ENCODE peak calls at places on chromosomes 6 and 20, in ten cellular contexts. H, C, O, Z, E, V, F, P, T and Q are unnamed samples.

GRCh38 chr20:63696311-63696627 is 183 bp upstream of the TNFRSF6B start:
- DNase-seq in H (peak; percentile 82), C (no peak), O (no peak), Z (peak; percentile 45), E (peak; percentile 92), V (peak; percentile 69), F (no peak), P (no peak), T (no peak), Q (no peak)

GRCh38 chr6:150755524-150755923 is 110.0 kb upstream of the MTHFD1L start:
- DNase-seq in H (no peak), C (no peak), O (no peak), Z (no peak), E (no peak), V (no peak), F (no peak), P (no peak), T (no peak), Q (no peak)

GRCh38 chr6:34391023-34391485 is 1.4 kb downstream of the NUDT3 start:
- DNase-seq in H (peak; percentile 16), C (no peak), O (peak; percentile 27), Z (peak; percentile 75), E (peak; percentile 82), V (no peak), F (no peak), P (peak; percentile 55), T (peak; percentile 45), Q (no peak)

GRCh38 chr20:44186201-44186600 is 787 bp downstream of the JPH2 start:
- DNase-seq in H (no peak), C (no peak), O (no peak), Z (no peak), E (no peak), V (no peak), F (no peak), P (peak; percentile 21), T (no peak), Q (no peak)

GRCh38 chr20:62363920-62364851 is 2.9 kb downstream of the LAMA5 start:
- DNase-seq in H (peak; percentile 63), C (no peak), O (peak; percentile 51), Z (peak; percentile 34), E (peak; percentile 93), V (no peak), F (no peak), P (peak; percentile 46), T (no peak), Q (no peak)

GRCh38 chr6:148466158-148466557 is 123.5 kb downstream of the SASH1 start:
- DNase-seq in H (no peak), C (no peak), O (no peak), Z (no peak), E (no peak), V (no peak), F (no peak), P (no peak), T (no peak), Q (no peak)

GRCh38 chr6:282177-282866 is 10.0 kb upstream of the DUSP22 start:
- DNase-seq in H (no peak), C (no peak), O (no peak), Z (no peak), E (no peak), V (no peak), F (no peak), P (no peak), T (no peak), Q (no peak)

GRCh38 chr6:37279366-37280134 is 21.6 kb upstream of the TMEM217 start:
- DNase-seq in H (no peak), C (no peak), O (no peak), Z (peak; percentile 26), E (no peak), V (no peak), F (no peak), P (peak; percentile 45), T (no peak), Q (no peak)

GRCh38 chr6:140773276-140773675 is 1359.4 kb upstream of the GJE1 start:
- DNase-seq in H (no peak), C (no peak), O (no peak), Z (peak; percentile 23), E (peak; percentile 1), V (no peak), F (no peak), P (no peak), T (no peak), Q (no peak)

GRCh38 chr6:142386657-142387056 is 84.8 kb downstream of the ADGRG6 start:
- DNase-seq in H (no peak), C (no peak), O (no peak), Z (no peak), E (no peak), V (no peak), F (no peak), P (no peak), T (no peak), Q (no peak)

GRCh38 chr6:164344801-164345291 is 930.3 kb downstream of the QKI start:
- DNase-seq in H (peak; percentile 77), C (no peak), O (no peak), Z (peak; percentile 6), E (no peak), V (no peak), F (no peak), P (no peak), T (no peak), Q (no peak)

GRCh38 chr6:136073216-136073615 is 176.9 kb downstream of the MTFR2 start:
- DNase-seq in H (no peak), C (no peak), O (no peak), Z (peak; percentile 27), E (no peak), V (no peak), F (no peak), P (no peak), T (no peak), Q (no peak)

GRCh38 chr20:3890999-3891929 is 2.1 kb downstream of the PANK2 start:
- DNase-seq in H (no peak), C (no peak), O (no peak), Z (no peak), E (peak; percentile 8), V (peak; percentile 7), F (no peak), P (no peak), T (no peak), Q (no peak)

GRCh38 chr6:113049190-113049589 is 702.1 kb downstream of the RFPL4B start:
- DNase-seq in H (no peak), C (no peak), O (no peak), Z (peak; percentile 49), E (no peak), V (no peak), F (no peak), P (no peak), T (no peak), Q (no peak)

GRCh38 chr6:46052479-46052878 is 36.8 kb upstream of the CLIC5 start:
- DNase-seq in H (no peak), C (no peak), O (no peak), Z (no peak), E (no peak), V (no peak), F (no peak), P (no peak), T (no peak), Q (no peak)

GRCh38 chr20:1494436-1494835 is 3.2 kb upstream of the SIRPB2 start:
- DNase-seq in H (no peak), C (no peak), O (no peak), Z (no peak), E (no peak), V (no peak), F (no peak), P (no peak), T (no peak), Q (no peak)

GRCh38 chr20:63735859-63736718 is at the start of gene LIME1:
- DNase-seq in H (no peak), C (no peak), O (no peak), Z (no peak), E (peak; percentile 83), V (peak; percentile 77), F (no peak), P (no peak), T (no peak), Q (peak; percentile 73)

GRCh38 chr6:100664274-100665040 is 199.7 kb upstream of the SIM1 start:
- DNase-seq in H (peak; percentile 66), C (peak; percentile 3), O (no peak), Z (peak; percentile 33), E (no peak), V (no peak), F (no peak), P (no peak), T (no peak), Q (peak; percentile 28)

GRCh38 chr6:122063090-122063489 is 336.4 kb upstream of the HSF2 start:
- DNase-seq in H (no peak), C (peak; percentile 8), O (no peak), Z (no peak), E (no peak), V (no peak), F (no peak), P (no peak), T (no peak), Q (no peak)

GRCh38 chr20:2754426-2754825 is 46.0 kb downstream of the CPXM1 start:
- DNase-seq in H (no peak), C (no peak), O (no peak), Z (no peak), E (peak; percentile 75), V (no peak), F (no peak), P (no peak), T (no peak), Q (no peak)
- H3K27me3 ChIP-seq in H (peaks cover 59% of the 10 kb centered on the region), C (peaks cover 57% of the 10 kb centered on the region), O (peaks cover 97% of the 10 kb centered on the region), Z (peaks cover 27% of the 10 kb centered on the region), E (peaks cover 66% of the 10 kb centered on the region), V (no peaks in the 10 kb centered on the region), F (no peaks in the 10 kb centered on the region), P (peaks cover 76% of the 10 kb centered on the region), T (no peaks in the 10 kb centered on the region), Q (peaks cover 13% of the 10 kb centered on the region)

GRCh38 chr20:50335866-50336265 is 145.2 kb downstream of the CEBPB start:
- DNase-seq in H (no peak), C (no peak), O (no peak), Z (no peak), E (no peak), V (no peak), F (no peak), P (no peak), T (no peak), Q (no peak)
- H3K4me1 ChIP-seq in H (no peaks in the 10 kb centered on the region), C (peaks cover 4% of the 10 kb centered on the region), O (no peaks in the 10 kb centered on the region), Z (peaks cover 18% of the 10 kb centered on the region), E (peaks cover 70% of the 10 kb centered on the region), V (no peaks in the 10 kb centered on the region), F (peaks cover 27% of the 10 kb centered on the region), P (peaks cover 6% of the 10 kb centered on the region), T (no peaks in the 10 kb centered on the region), Q (peaks cover 15% of the 10 kb centered on the region)

GRCh38 chr6:32401564-32401963 is 5.4 kb downstream of the BTNL2 start:
- DNase-seq in H (no peak), C (no peak), O (no peak), Z (no peak), E (no peak), V (no peak), F (no peak), P (no peak), T (no peak), Q (no peak)
- H3K27me3 ChIP-seq in H (no peaks in the 10 kb centered on the region), C (no peaks in the 10 kb centered on the region), O (peaks cover 64% of the 10 kb centered on the region), Z (peaks cover 3% of the 10 kb centered on the region), E (peaks cover 9% of the 10 kb centered on the region), V (no peaks in the 10 kb centered on the region), F (peaks cover 32% of the 10 kb centered on the region), P (peaks cover 27% of the 10 kb centered on the region), T (no peaks in the 10 kb centered on the region), Q (peaks cover 26% of the 10 kb centered on the region)

DNA sequence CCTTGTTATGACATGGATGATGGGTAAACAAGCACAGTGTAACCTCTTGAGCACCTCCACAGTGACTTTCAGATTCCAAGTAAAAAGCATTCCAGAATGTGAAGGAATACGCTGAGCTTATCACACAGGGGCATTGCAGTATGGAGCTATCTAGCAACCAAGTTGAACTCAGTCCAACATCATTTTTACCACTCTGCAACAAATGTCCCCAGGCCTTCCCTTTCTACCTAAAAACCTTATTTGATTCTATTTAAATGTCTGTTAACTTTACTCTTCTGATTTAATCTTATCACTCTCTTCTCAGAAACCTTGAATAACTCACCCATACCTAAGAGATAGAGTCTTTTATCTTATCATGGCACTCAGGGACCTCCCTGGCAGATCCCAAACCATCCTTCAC is 195.8 kb upstream of the CDYL start:
- DNase-seq in H (no peak), C (no peak), O (no peak), Z (no peak), E (no peak), V (no peak), F (no peak), P (no peak), T (no peak), Q (no peak)
- H3K4me1 ChIP-seq in H (no peaks in the 10 kb centered on the region), C (peaks cover 5% of the 10 kb centered on the region), O (peaks cover 10% of the 10 kb centered on the region), Z (peaks cover 26% of the 10 kb centered on the region), E (peaks cover 42% of the 10 kb centered on the region), V (no peaks in the 10 kb centered on the region), F (peaks cover 45% of the 10 kb centered on the region), P (no peaks in the 10 kb centered on the region), T (no peaks in the 10 kb centered on the region), Q (no peaks in the 10 kb centered on the region)